ENCODE peak calls at places on chromosomes 16 and 17, in eight cellular contexts. One of them, this sample, is unnamed.

GRCh38 chr17:8056232-8056975 is 17.5 kb downstream of the ALOX15B start:
- DNase-seq in activated T-cell treated with anti-CD3 and anti-CD28 coated beads, Interleukin-2, amount 50 U/mL, for 4 hours: no peak
- DNase-seq in CD4-positive, alpha-beta T cell: no peak
- DNase-seq in choroid plexus epithelial cell: peak
- DNase-seq in NCI-H460: no peak
- DNase-seq in naive thymus-derived CD8-positive, alpha-beta T cell: no peak
- DNase-seq in thoracic aorta: no peak
- DNase-seq in NCI-H2107: no peak
- DNase-seq in this sample: no peak

GRCh38 chr17:82272495-82273326 is 789 bp downstream of the CSNK1D start:
- DNase-seq in naive thymus-derived CD8-positive, alpha-beta T cell: peak
- DNase-seq in NCI-H460: no peak
- DNase-seq in CD4-positive, alpha-beta T cell: peak
- DNase-seq in NCI-H2107: no peak
- DNase-seq in thoracic aorta: no peak
- DNase-seq in choroid plexus epithelial cell: no peak
- DNase-seq in activated T-cell treated with anti-CD3 and anti-CD28 coated beads, Interleukin-2, amount 50 U/mL, for 4 hours: peak
- DNase-seq in this sample: no peak

GRCh38 chr17:28345420-28346198 is 10.0 kb downstream of the TNFAIP1 start:
- DNase-seq in choroid plexus epithelial cell: no peak
- DNase-seq in thoracic aorta: no peak
- DNase-seq in naive thymus-derived CD8-positive, alpha-beta T cell: no peak
- DNase-seq in activated T-cell treated with anti-CD3 and anti-CD28 coated beads, Interleukin-2, amount 50 U/mL, for 4 hours: no peak
- DNase-seq in CD4-positive, alpha-beta T cell: no peak
- DNase-seq in NCI-H2107: no peak
- DNase-seq in NCI-H460: no peak
- DNase-seq in this sample: no peak

GRCh38 chr16:81127051-81127450 is 30.9 kb upstream of the GCSH start:
- DNase-seq in CD4-positive, alpha-beta T cell: no peak
- DNase-seq in choroid plexus epithelial cell: peak
- DNase-seq in thoracic aorta: no peak
- DNase-seq in activated T-cell treated with anti-CD3 and anti-CD28 coated beads, Interleukin-2, amount 50 U/mL, for 4 hours: no peak
- DNase-seq in NCI-H460: no peak
- DNase-seq in naive thymus-derived CD8-positive, alpha-beta T cell: no peak
- DNase-seq in NCI-H2107: no peak
- DNase-seq in this sample: no peak

GRCh38 chr17:57971572-57971971 is 16.4 kb upstream of the CUEDC1 start:
- DNase-seq in CD4-positive, alpha-beta T cell: no peak
- DNase-seq in NCI-H2107: no peak
- DNase-seq in NCI-H460: no peak
- DNase-seq in thoracic aorta: no peak
- DNase-seq in naive thymus-derived CD8-positive, alpha-beta T cell: no peak
- DNase-seq in choroid plexus epithelial cell: no peak
- DNase-seq in activated T-cell treated with anti-CD3 and anti-CD28 coated beads, Interleukin-2, amount 50 U/mL, for 4 hours: no peak
- DNase-seq in this sample: no peak

GRCh38 chr16:12575288-12575687 is 228.4 kb downstream of the CPPED1 start:
- DNase-seq in CD4-positive, alpha-beta T cell: no peak
- DNase-seq in thoracic aorta: no peak
- DNase-seq in naive thymus-derived CD8-positive, alpha-beta T cell: no peak
- DNase-seq in NCI-H2107: peak
- DNase-seq in choroid plexus epithelial cell: no peak
- DNase-seq in activated T-cell treated with anti-CD3 and anti-CD28 coated beads, Interleukin-2, amount 50 U/mL, for 4 hours: no peak
- DNase-seq in NCI-H460: no peak
- DNase-seq in this sample: no peak

GRCh38 chr16:69820926-69821541 is 58.9 kb downstream of the WWP2 start:
- DNase-seq in CD4-positive, alpha-beta T cell: no peak
- DNase-seq in naive thymus-derived CD8-positive, alpha-beta T cell: no peak
- DNase-seq in thoracic aorta: no peak
- DNase-seq in NCI-H460: no peak
- DNase-seq in activated T-cell treated with anti-CD3 and anti-CD28 coated beads, Interleukin-2, amount 50 U/mL, for 4 hours: no peak
- DNase-seq in choroid plexus epithelial cell: no peak
- DNase-seq in NCI-H2107: no peak
- DNase-seq in this sample: no peak

GRCh38 chr16:57688987-57689771 is 5.4 kb upstream of the DRC7 start:
- DNase-seq in choroid plexus epithelial cell: no peak
- DNase-seq in CD4-positive, alpha-beta T cell: no peak
- DNase-seq in activated T-cell treated with anti-CD3 and anti-CD28 coated beads, Interleukin-2, amount 50 U/mL, for 4 hours: no peak
- DNase-seq in NCI-H460: no peak
- DNase-seq in thoracic aorta: no peak
- DNase-seq in naive thymus-derived CD8-positive, alpha-beta T cell: no peak
- DNase-seq in NCI-H2107: no peak
- DNase-seq in this sample: no peak

GRCh38 chr17:48597775-48598631 is 4.4 kb upstream of the HOXB5 start:
- DNase-seq in naive thymus-derived CD8-positive, alpha-beta T cell: peak
- DNase-seq in CD4-positive, alpha-beta T cell: no peak
- DNase-seq in choroid plexus epithelial cell: no peak
- DNase-seq in activated T-cell treated with anti-CD3 and anti-CD28 coated beads, Interleukin-2, amount 50 U/mL, for 4 hours: no peak
- DNase-seq in NCI-H2107: no peak
- DNase-seq in thoracic aorta: no peak
- DNase-seq in NCI-H460: no peak
- DNase-seq in this sample: no peak

GRCh38 chr17:40014375-40014980 is 762 bp upstream of the CSF3 start:
- DNase-seq in choroid plexus epithelial cell: peak
- DNase-seq in naive thymus-derived CD8-positive, alpha-beta T cell: no peak
- DNase-seq in CD4-positive, alpha-beta T cell: no peak
- DNase-seq in NCI-H2107: no peak
- DNase-seq in NCI-H460: no peak
- DNase-seq in thoracic aorta: no peak
- DNase-seq in activated T-cell treated with anti-CD3 and anti-CD28 coated beads, Interleukin-2, amount 50 U/mL, for 4 hours: no peak
- DNase-seq in this sample: no peak

GRCh38 chr17:44315760-44316731 is 7.6 kb downstream of the RUNDC3A start:
- DNase-seq in activated T-cell treated with anti-CD3 and anti-CD28 coated beads, Interleukin-2, amount 50 U/mL, for 4 hours: no peak
- DNase-seq in CD4-positive, alpha-beta T cell: no peak
- DNase-seq in NCI-H2107: no peak
- DNase-seq in naive thymus-derived CD8-positive, alpha-beta T cell: no peak
- DNase-seq in NCI-H460: no peak
- DNase-seq in thoracic aorta: no peak
- DNase-seq in choroid plexus epithelial cell: no peak
- DNase-seq in this sample: no peak

GRCh38 chr17:39737761-39738567 is at the start of gene GRB7:
- DNase-seq in thoracic aorta: no peak
- DNase-seq in activated T-cell treated with anti-CD3 and anti-CD28 coated beads, Interleukin-2, amount 50 U/mL, for 4 hours: no peak
- DNase-seq in choroid plexus epithelial cell: no peak
- DNase-seq in naive thymus-derived CD8-positive, alpha-beta T cell: no peak
- DNase-seq in CD4-positive, alpha-beta T cell: no peak
- DNase-seq in NCI-H460: no peak
- DNase-seq in NCI-H2107: peak
- DNase-seq in this sample: no peak

GRCh38 chr17:50196826-50197225 is 4.6 kb downstream of the COL1A1 start:
- DNase-seq in activated T-cell treated with anti-CD3 and anti-CD28 coated beads, Interleukin-2, amount 50 U/mL, for 4 hours: no peak
- DNase-seq in CD4-positive, alpha-beta T cell: no peak
- DNase-seq in NCI-H2107: no peak
- DNase-seq in thoracic aorta: no peak
- DNase-seq in choroid plexus epithelial cell: peak
- DNase-seq in naive thymus-derived CD8-positive, alpha-beta T cell: no peak
- DNase-seq in NCI-H460: no peak
- DNase-seq in this sample: no peak

GRCh38 chr17:82838386-82839063 is 1.3 kb downstream of the ZNF750 start:
- DNase-seq in activated T-cell treated with anti-CD3 and anti-CD28 coated beads, Interleukin-2, amount 50 U/mL, for 4 hours: no peak
- DNase-seq in CD4-positive, alpha-beta T cell: no peak
- DNase-seq in choroid plexus epithelial cell: peak
- DNase-seq in naive thymus-derived CD8-positive, alpha-beta T cell: no peak
- DNase-seq in thoracic aorta: no peak
- DNase-seq in NCI-H460: no peak
- DNase-seq in NCI-H2107: no peak
- DNase-seq in this sample: no peak

GRCh38 chr17:54536306-54536705 is 364.3 kb upstream of the TOM1L1 start:
- DNase-seq in thoracic aorta: no peak
- DNase-seq in NCI-H460: no peak
- DNase-seq in activated T-cell treated with anti-CD3 and anti-CD28 coated beads, Interleukin-2, amount 50 U/mL, for 4 hours: no peak
- DNase-seq in naive thymus-derived CD8-positive, alpha-beta T cell: no peak
- DNase-seq in choroid plexus epithelial cell: no peak
- DNase-seq in NCI-H2107: no peak
- DNase-seq in CD4-positive, alpha-beta T cell: no peak
- DNase-seq in this sample: no peak

GRCh38 chr17:21177854-21178600 is 35.9 kb downstream of the TMEM11 start:
- DNase-seq in NCI-H2107: no peak
- DNase-seq in choroid plexus epithelial cell: no peak
- DNase-seq in activated T-cell treated with anti-CD3 and anti-CD28 coated beads, Interleukin-2, amount 50 U/mL, for 4 hours: no peak
- DNase-seq in CD4-positive, alpha-beta T cell: no peak
- DNase-seq in naive thymus-derived CD8-positive, alpha-beta T cell: no peak
- DNase-seq in thoracic aorta: no peak
- DNase-seq in NCI-H460: no peak
- DNase-seq in this sample: no peak

GRCh38 chr17:75891022-75891604 is 5.6 kb downstream of the TRIM65 start:
- DNase-seq in choroid plexus epithelial cell: no peak
- DNase-seq in NCI-H2107: no peak
- DNase-seq in CD4-positive, alpha-beta T cell: no peak
- DNase-seq in thoracic aorta: no peak
- DNase-seq in naive thymus-derived CD8-positive, alpha-beta T cell: no peak
- DNase-seq in activated T-cell treated with anti-CD3 and anti-CD28 coated beads, Interleukin-2, amount 50 U/mL, for 4 hours: no peak
- DNase-seq in NCI-H460: no peak
- DNase-seq in this sample: no peak

GRCh38 chr16:1953734-1954133 is 755 bp downstream of the RPL3L start:
- DNase-seq in NCI-H2107: no peak
- DNase-seq in thoracic aorta: no peak
- DNase-seq in NCI-H460: no peak
- DNase-seq in activated T-cell treated with anti-CD3 and anti-CD28 coated beads, Interleukin-2, amount 50 U/mL, for 4 hours: no peak
- DNase-seq in CD4-positive, alpha-beta T cell: no peak
- DNase-seq in naive thymus-derived CD8-positive, alpha-beta T cell: no peak
- DNase-seq in choroid plexus epithelial cell: no peak
- DNase-seq in this sample: no peak

GRCh38 chr17:63491413-63491812 is 14.6 kb downstream of the ACE start:
- DNase-seq in NCI-H460: no peak
- DNase-seq in activated T-cell treated with anti-CD3 and anti-CD28 coated beads, Interleukin-2, amount 50 U/mL, for 4 hours: no peak
- DNase-seq in thoracic aorta: no peak
- DNase-seq in NCI-H2107: no peak
- DNase-seq in naive thymus-derived CD8-positive, alpha-beta T cell: no peak
- DNase-seq in CD4-positive, alpha-beta T cell: no peak
- DNase-seq in choroid plexus epithelial cell: no peak
- DNase-seq in this sample: no peak

GRCh38 chr16:88045820-88046303 is 94.6 kb downstream of the BANP start:
- DNase-seq in CD4-positive, alpha-beta T cell: no peak
- DNase-seq in activated T-cell treated with anti-CD3 and anti-CD28 coated beads, Interleukin-2, amount 50 U/mL, for 4 hours: no peak
- DNase-seq in NCI-H2107: no peak
- DNase-seq in thoracic aorta: no peak
- DNase-seq in NCI-H460: no peak
- DNase-seq in choroid plexus epithelial cell: no peak
- DNase-seq in naive thymus-derived CD8-positive, alpha-beta T cell: no peak
- DNase-seq in this sample: no peak

GRCh38 chr17:80389011-80389995 is 25.7 kb upstream of the ENDOV start:
- DNase-seq in choroid plexus epithelial cell: peak
- DNase-seq in NCI-H460: no peak
- DNase-seq in CD4-positive, alpha-beta T cell: no peak
- DNase-seq in naive thymus-derived CD8-positive, alpha-beta T cell: no peak
- DNase-seq in thoracic aorta: no peak
- DNase-seq in activated T-cell treated with anti-CD3 and anti-CD28 coated beads, Interleukin-2, amount 50 U/mL, for 4 hours: no peak
- DNase-seq in NCI-H2107: no peak
- DNase-seq in this sample: no peak